ENCODE peak calls at places on chromosome 22, in five cellular contexts. H is body of pancreas; M is CD8-positive, alpha-beta T cell; G is PC-9; O is OCI-LY7. S is an unnamed sample. For H3K4me1, the result is how much of the 10 kb centered on the place peaks cover.

GRCh38 chr22:36383110-36383581 is 4.6 kb downstream of the MYH9 start:
- DNase-seq in H (no peak), G (peak), O (peak), M (peak), S (no peak)

GRCh38 chr22:42961815-42962214 is 53.1 kb downstream of the PACSIN2 start:
- DNase-seq in O (no peak), H (no peak), M (no peak), G (no peak), S (no peak)

GRCh38 chr22:37321288-37321687 is 39.0 kb downstream of the CYTH4 start:
- DNase-seq in H (no peak), O (no peak), M (no peak), G (no peak), S (no peak)

GRCh38 chr22:40620464-40621046 is 16.0 kb downstream of the MRTFA start:
- DNase-seq in H (no peak), O (no peak), M (no peak), G (no peak), S (no peak)

GRCh38 chr22:20805972-20806471 is 32.1 kb downstream of the SERPIND1 start:
- DNase-seq in O (no peak), H (no peak), G (no peak), M (no peak), S (no peak)

GRCh38 chr22:26476705-26477340 is 6.8 kb downstream of the HPS4 start:
- DNase-seq in M (no peak), O (no peak), H (no peak), G (no peak), S (no peak)

GRCh38 chr22:49147171-49147570 is 680.5 kb downstream of the BRD1 start:
- DNase-seq in G (no peak), O (no peak), H (no peak), M (no peak), S (no peak)

GRCh38 chr22:30225220-30225922 is 21.2 kb downstream of the LIF start:
- DNase-seq in G (no peak), M (no peak), H (no peak), O (no peak), S (no peak)

GRCh38 chr22:31876156-31877035 is 67.9 kb upstream of the YWHAH start:
- DNase-seq in M (no peak), H (no peak), G (no peak), O (no peak), S (no peak)

GRCh38 chr22:30195245-30196140 is 51.1 kb downstream of the LIF start:
- DNase-seq in G (no peak), M (no peak), H (no peak), O (no peak), S (peak)

GRCh38 chr22:37212174-37212906 is at the start of gene SSTR3:
- DNase-seq in M (no peak), H (peak), O (no peak), G (no peak), S (no peak)

GRCh38 chr22:25702046-25702445 is 39.9 kb upstream of the MYO18B start:
- DNase-seq in H (no peak), G (no peak), O (peak), M (no peak), S (no peak)

GRCh38 chr22:29003975-29004646 is 57.5 kb downstream of the C22orf31 start:
- DNase-seq in H (peak), M (no peak), O (no peak), G (peak), S (no peak)

GRCh38 chr22:28771195-28771791 is 1.2 kb upstream of the CCDC117 start:
- DNase-seq in O (no peak), M (no peak), G (no peak), H (no peak), S (no peak)

GRCh38 chr22:22945195-22945594 is 57.6 kb downstream of the IGLL5 start:
- DNase-seq in G (no peak), M (no peak), H (no peak), O (no peak), S (no peak)

GRCh38 chr22:39546889-39547586 is 14.5 kb upstream of the RPS19BP1 start:
- DNase-seq in O (no peak), H (no peak), M (no peak), G (no peak), S (no peak)

GRCh38 chr22:41094036-41094435 is 1.6 kb downstream of the EP300 start:
- DNase-seq in O (peak), M (no peak), G (no peak), H (no peak), S (no peak)

GRCh38 chr22:19942886-19943664 is 1.5 kb upstream of the TXNRD2 start:
- DNase-seq in G (no peak), O (peak), M (no peak), H (no peak), S (peak)

GRCh38 chr22:50469377-50470305 is 5.2 kb downstream of the SBF1 start:
- DNase-seq in G (peak), O (peak), M (peak), H (peak), S (no peak)

GRCh38 chr22:40733919-40734318 is 54.6 kb downstream of the MCHR1 start:
- DNase-seq in H (no peak), M (no peak), O (no peak), G (no peak), S (no peak)

GRCh38 chr22:41285820-41286638 is at the start of gene RANGAP1:
- DNase-seq in M (peak), O (peak), H (peak), G (peak), S (peak)

DNA sequence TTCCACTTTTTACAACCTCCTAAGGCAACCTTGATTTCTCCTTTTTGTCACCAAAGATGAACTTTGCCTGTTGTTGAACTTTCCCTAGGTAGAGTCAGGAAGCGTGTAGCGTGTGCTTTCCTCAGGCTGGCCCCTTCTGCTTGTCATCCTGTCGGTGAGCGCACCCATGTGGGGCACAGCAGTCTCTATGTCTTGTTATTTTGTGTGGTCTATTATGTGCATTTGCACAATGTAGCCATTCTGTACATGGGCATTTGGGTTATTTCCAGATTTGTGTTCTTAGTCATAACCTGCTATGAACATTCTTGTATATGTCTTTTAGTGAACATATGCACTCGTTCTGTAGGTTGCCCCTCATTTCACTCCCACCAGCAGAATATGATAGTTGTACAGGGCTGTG is 34.9 kb downstream of the CABIN1 start:
- DNase-seq in G (no peak), O (no peak), H (no peak), M (no peak), S (no peak)
- H3K4me1 ChIP-seq in G (under half), O (under half), H (under half), M (under half), S (under half)

GRCh38 chr22:46827072-46827780 is 64.8 kb downstream of the TBC1D22A start:
- DNase-seq in O (peak), H (no peak), M (no peak), G (no peak), S (no peak)
- TF ChIP-seq CTCF in O (peak), H (no peak), M (no peak), G (no peak), S (no peak)

GRCh38 chr22:17108256-17109112 is 12.7 kb downstream of the TMEM121B start:
- DNase-seq in G (no peak), O (no peak), M (no peak), H (no peak), S (no peak)

GRCh38 chr22:17106785-17107546 is 14.2 kb downstream of the TMEM121B start:
- DNase-seq in H (no peak), O (no peak), M (no peak), G (no peak), S (no peak)

GRCh38 chr22:17109113-17109865 is 11.9 kb downstream of the TMEM121B start:
- DNase-seq in G (no peak), O (no peak), H (no peak), M (no peak), S (no peak)

GRCh38 chr22:17106161-17106784 is 14.9 kb downstream of the TMEM121B start:
- DNase-seq in M (no peak), G (no peak), H (no peak), O (no peak), S (no peak)

DNA sequence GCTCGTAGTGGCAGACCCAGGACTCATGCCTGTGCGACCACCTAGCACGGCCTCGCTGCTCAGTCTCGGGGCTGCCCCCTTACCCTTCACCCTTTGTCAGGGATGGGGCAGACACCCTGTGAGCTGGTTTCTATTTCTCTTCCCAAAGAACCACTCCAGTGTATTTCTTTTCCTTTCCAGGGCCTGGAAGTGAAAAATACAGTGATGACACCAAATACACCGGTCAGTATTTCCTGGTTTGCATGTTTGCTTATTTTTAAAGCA is 13.7 kb downstream of the TMEM121B start:
- DNase-seq in O (no peak), H (no peak), M (no peak), G (no peak), S (no peak)
- H3K27ac ChIP-seq in O (no peak), H (no peak), M (no peak), G (no peak), S (no peak)

DNA sequence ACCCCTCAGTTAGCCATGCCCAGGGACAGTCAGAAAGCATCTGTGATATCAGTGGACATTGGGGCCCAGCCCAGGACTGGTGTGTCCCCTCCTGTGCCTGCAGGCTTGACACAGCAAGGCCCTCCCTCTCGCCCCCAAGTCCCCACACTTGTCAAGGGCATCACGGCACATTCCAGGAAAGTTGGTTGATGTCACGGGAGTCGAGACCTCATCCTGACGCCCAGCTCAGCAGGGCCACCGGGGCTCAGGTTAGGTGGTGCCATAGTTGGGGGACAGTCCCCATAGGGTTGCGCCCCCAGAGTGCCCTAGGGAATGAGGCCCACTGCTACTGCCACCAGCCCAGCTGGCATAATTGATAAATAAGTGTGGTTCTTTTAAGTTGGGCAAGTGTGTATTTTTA is 28.3 kb upstream of the GRAMD4 start:
- DNase-seq in M (no peak), H (no peak), O (no peak), G (no peak), S (no peak)
- H3K4me1 ChIP-seq in M (under half), H (under half), O (half or more), G (under half), S (under half)

GRCh38 chr22:27723150-27723549 is 78.4 kb downstream of the MN1 start:
- DNase-seq in H (no peak), G (no peak), O (no peak), M (no peak), S (no peak)
- TF ChIP-seq CTCF in H (no peak), G (peak), O (peak), M (no peak), S (no peak)

GRCh38 chr22:46507451-46508390 is 29.7 kb downstream of the CELSR1 start:
- DNase-seq in M (no peak), G (no peak), O (no peak), H (no peak), S (no peak)
- H3K27ac ChIP-seq in M (no peak), G (no peak), O (no peak), H (no peak), S (no peak)